ENCODE peak calls at places on chromosomes 12 and 14, in four cellular contexts. P, E, Z and M are unnamed samples.

GRCh38 chr14:21882226-21882625 is 208.6 kb upstream of the OR4E1 start:
- DNase-seq in P (no peak), E (no peak), Z (no peak), M (no peak)

GRCh38 chr14:88551094-88551870 is 3.5 kb downstream of the PTPN21 start:
- DNase-seq in P (peak), E (no peak), Z (peak), M (no peak)

GRCh38 chr12:28708918-28709371 is 440.1 kb upstream of the FAR2 start:
- DNase-seq in P (peak), E (no peak), Z (no peak), M (no peak)

GRCh38 chr12:91483471-91483985 is 300.9 kb upstream of the DCN start:
- DNase-seq in P (peak), E (no peak), Z (no peak), M (no peak)

GRCh38 chr12:76101739-76102385 is 17.4 kb upstream of the NAP1L1 start:
- DNase-seq in P (no peak), E (no peak), Z (no peak), M (no peak)

GRCh38 chr12:34398706-34399630 is 376.7 kb downstream of the ALG10 start:
- DNase-seq in P (no peak), E (no peak), Z (no peak), M (peak)

GRCh38 chr14:68643673-68644072 is 149.2 kb downstream of the ZFP36L1 start:
- DNase-seq in P (no peak), E (no peak), Z (no peak), M (no peak)

GRCh38 chr12:88362439-88362838 is 217.8 kb downstream of the KITLG start:
- DNase-seq in P (peak), E (no peak), Z (no peak), M (no peak)

GRCh38 chr14:55814873-55815272 is 234.9 kb downstream of the KTN1 start:
- DNase-seq in P (peak), E (no peak), Z (no peak), M (no peak)

GRCh38 chr14:85102591-85102990 is 427.4 kb upstream of the FLRT2 start:
- DNase-seq in P (no peak), E (no peak), Z (no peak), M (no peak)

GRCh38 chr12:106953352-106954260 is 2.1 kb upstream of the TMEM263 start:
- DNase-seq in P (peak), E (no peak), Z (no peak), M (no peak)

GRCh38 chr12:66514581-66514980 is 164.3 kb downstream of the GRIP1 start:
- DNase-seq in P (peak), E (no peak), Z (no peak), M (no peak)

GRCh38 chr12:94185801-94186200 is 37.4 kb downstream of the PLXNC1 start:
- DNase-seq in P (no peak), E (no peak), Z (no peak), M (no peak)

GRCh38 chr12:67034110-67034879 is 234.9 kb upstream of the CAND1 start:
- DNase-seq in P (peak), E (peak), Z (no peak), M (no peak)

GRCh38 chr12:32454075-32454474 is 54.7 kb downstream of the FGD4 start:
- DNase-seq in P (peak), E (peak), Z (peak), M (no peak)

GRCh38 chr12:42186793-42187192 is 42.1 kb upstream of the GXYLT1 start:
- DNase-seq in P (no peak), E (no peak), Z (no peak), M (no peak)

GRCh38 chr12:77433799-77434198 is 368.4 kb upstream of the E2F7 start:
- DNase-seq in P (peak), E (no peak), Z (no peak), M (no peak)

GRCh38 chr14:81743605-81744004 is 210.0 kb upstream of the SEL1L start:
- DNase-seq in P (no peak), E (no peak), Z (no peak), M (no peak)

GRCh38 chr12:70555081-70555480 is 82.1 kb downstream of the PTPRB start:
- DNase-seq in P (no peak), E (no peak), Z (no peak), M (no peak)

GRCh38 chr12:50003595-50003994 is 21.7 kb downstream of the RACGAP1 start:
- DNase-seq in P (peak), E (no peak), Z (no peak), M (no peak)

GRCh38 chr14:74333909-74334308 is 14.4 kb upstream of the VRTN start:
- DNase-seq in P (peak), E (no peak), Z (no peak), M (no peak)

GRCh38 chr14:35944847-35945246 is 118.7 kb downstream of the BRMS1L start:
- DNase-seq in P (no peak), E (no peak), Z (peak), M (peak)

GRCh38 chr14:67547224-67547780 is 14.2 kb downstream of the PLEKHH1 start:
- DNase-seq in P (no peak), E (no peak), Z (no peak), M (no peak)

DNA sequence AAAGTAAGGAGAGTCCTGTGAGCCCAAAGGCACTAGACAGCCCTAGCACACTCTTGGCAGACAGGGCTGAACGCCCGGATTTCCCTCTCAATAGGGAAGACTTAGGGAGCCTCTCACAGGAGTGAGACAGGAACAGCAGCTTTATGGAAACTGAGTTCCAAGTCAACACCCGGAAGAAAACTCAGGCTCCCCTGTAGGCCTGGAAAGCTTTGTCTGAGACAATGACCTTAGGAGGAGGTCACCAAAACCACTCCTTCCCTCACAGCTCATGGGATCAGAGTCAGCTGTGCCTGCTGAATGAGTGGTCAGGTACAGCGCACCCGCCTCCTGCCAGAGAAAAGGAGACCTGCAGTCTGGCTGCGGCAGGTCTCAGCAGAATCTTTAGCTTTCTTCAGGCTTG is 229.5 kb downstream of the CACNA1C start:
- DNase-seq in P (no peak), E (no peak), Z (no peak), M (no peak)
- TF ChIP-seq CTCF in P (peak), E (peak), Z (no peak), M (no peak)

GRCh38 chr14:96287856-96288255 is 31.8 kb downstream of the BDKRB1 start:
- DNase-seq in P (no peak), E (no peak), Z (no peak), M (no peak)
- TF ChIP-seq CTCF in P (no peak), E (no peak), Z (no peak), M (no peak)

DNA sequence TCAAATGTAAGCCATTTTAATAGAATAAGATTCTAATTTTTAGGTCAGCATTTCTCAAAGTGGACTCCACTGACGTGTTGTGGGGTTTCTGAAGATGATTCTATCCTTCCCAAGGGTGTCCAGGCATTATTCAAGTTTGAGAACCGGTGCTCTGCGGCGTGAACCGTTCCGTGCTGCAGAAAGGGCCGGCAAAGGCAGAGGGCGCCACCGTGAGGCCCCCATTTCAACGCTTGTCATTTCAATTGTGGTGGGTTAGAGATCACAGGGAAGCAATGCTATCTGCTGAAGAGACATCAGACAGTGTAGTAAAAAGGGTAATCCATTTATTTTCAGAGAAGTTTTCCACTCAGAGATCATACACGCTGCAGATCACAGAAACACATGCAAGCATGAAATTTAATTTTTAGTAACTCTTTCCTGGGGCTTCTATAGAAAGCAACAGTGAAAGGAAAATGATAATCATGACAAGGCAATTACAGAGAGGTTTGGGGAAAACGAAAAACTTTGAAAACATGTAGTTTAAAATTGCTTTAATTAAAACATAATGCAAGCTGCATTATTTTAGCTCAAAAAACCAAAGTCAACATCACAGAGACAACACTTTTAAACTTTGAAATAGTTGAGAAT is 201.7 kb downstream of the EXOC5 start:
- DNase-seq in P (peak), E (no peak), Z (peak), M (peak)
- TF ChIP-seq CTCF in P (peak), E (peak), Z (peak), M (peak)

GRCh38 chr12:102740157-102741032 is 176.6 kb downstream of the PAH start:
- DNase-seq in P (peak), E (no peak), Z (peak), M (peak)
- TF ChIP-seq CTCF in P (no peak), E (no peak), Z (peak), M (peak)

GRCh38 chr12:74021937-74022336 is 515.7 kb upstream of the ATXN7L3B start:
- DNase-seq in P (peak), E (no peak), Z (peak), M (peak)
- TF ChIP-seq CTCF in P (peak), E (peak), Z (peak), M (peak)

GRCh38 chr12:123238961-123239360 is 5.7 kb downstream of the MTRFR start:
- DNase-seq in P (no peak), E (no peak), Z (no peak), M (no peak)

GRCh38 chr12:123242083-123242904 is 9.1 kb downstream of the MTRFR start:
- DNase-seq in P (no peak), E (no peak), Z (no peak), M (no peak)

GRCh38 chr12:123237646-123238329 is 4.6 kb downstream of the MTRFR start:
- DNase-seq in P (peak), E (peak), Z (peak), M (peak)

GRCh38 chr12:123233505-123234299 is 466 bp downstream of the MTRFR start:
- DNase-seq in P (no peak), E (no peak), Z (no peak), M (no peak)

DNA sequence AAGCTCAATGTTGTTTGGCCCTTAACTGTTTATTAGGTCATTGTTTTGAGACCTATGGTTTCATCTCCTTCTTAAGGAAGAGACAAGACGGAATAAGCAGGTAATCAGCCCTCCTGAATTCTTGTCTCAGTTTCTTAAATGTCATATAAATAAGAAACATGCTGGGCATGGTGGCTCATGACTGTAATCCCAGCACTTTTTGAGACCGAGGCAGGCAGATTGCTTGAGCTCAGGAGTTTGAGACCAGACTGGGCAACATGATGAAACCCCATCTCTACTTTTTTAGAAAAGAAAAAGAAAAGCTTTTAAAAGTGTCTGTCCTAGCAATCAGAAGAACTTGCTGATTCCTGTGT is 5.1 kb downstream of the MTRFR start:
- DNase-seq in P (no peak), E (no peak), Z (no peak), M (no peak)
- TF ChIP-seq CTCF in P (no peak), E (no peak), Z (no peak), M (no peak)

GRCh38 chr12:57775563-57776246 is 3.3 kb downstream of the EEF1AKMT3 start:
- DNase-seq in P (no peak), E (no peak), Z (no peak), M (no peak)
- TF ChIP-seq CTCF in P (no peak), E (no peak), Z (no peak), M (no peak)

DNA sequence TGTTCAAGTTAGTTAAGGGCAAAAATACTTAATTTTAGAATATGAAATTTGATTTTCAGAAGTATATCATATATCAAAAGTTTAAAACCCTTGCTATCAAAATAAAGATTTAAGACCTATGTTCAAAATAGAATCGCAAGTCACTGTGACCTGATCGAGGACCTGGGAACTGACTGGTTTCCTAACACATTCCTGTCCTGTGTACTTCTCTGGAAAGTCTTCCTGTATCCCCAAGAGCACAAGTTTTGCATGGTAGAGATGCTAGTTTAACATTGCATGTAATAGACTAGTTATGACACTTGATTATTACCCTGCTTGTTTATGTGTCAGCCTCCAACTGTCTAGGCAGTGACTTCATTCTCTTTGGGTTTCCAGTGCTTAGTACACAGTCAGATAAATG is 30.3 kb downstream of the BCAT1 start:
- DNase-seq in P (no peak), E (no peak), Z (no peak), M (no peak)
- TF ChIP-seq CTCF in P (no peak), E (no peak), Z (no peak), M (no peak)

GRCh38 chr14:62117010-62117717 is 354.9 kb downstream of the SNAPC1 start:
- DNase-seq in P (peak), E (no peak), Z (no peak), M (peak)
- TF ChIP-seq CTCF in P (peak), E (peak), Z (no peak), M (peak)

GRCh38 chr12:10722502-10722904 is 620 bp downstream of the YBX3 start:
- DNase-seq in P (peak), E (no peak), Z (no peak), M (peak)
- TF ChIP-seq CTCF in P (no peak), E (no peak), Z (no peak), M (no peak)